ENCODE peak calls at places on chromosomes 3 and 15, in ten cellular contexts. K, W, Q, P, O, T, B, E, U and Y are unnamed samples.

GRCh38 chr15:100718075-100718980 is 115.9 kb downstream of the ASB7 start:
- DNase-seq in K (no peak), W (no peak), Q (no peak), P (no peak), O (no peak), T (no peak), B (no peak), E (no peak), U (no peak), Y (no peak)

GRCh38 chr15:25741253-25741575 is 121.9 kb downstream of the ATP10A start:
- DNase-seq in K (no peak), W (no peak), Q (no peak), P (no peak), O (no peak), T (no peak), B (no peak), E (no peak), U (no peak), Y (no peak)

GRCh38 chr3:153339065-153339464 is 177.0 kb downstream of the RAP2B start:
- DNase-seq in K (no peak), W (no peak), Q (no peak), P (no peak), O (no peak), T (no peak), B (no peak), E (no peak), U (no peak), Y (no peak)

GRCh38 chr15:75573001-75573400 is 6.1 kb downstream of the PTPN9 start:
- DNase-seq in K (no peak), W (no peak), Q (no peak), P (no peak), O (no peak), T (no peak), B (no peak), E (peak; percentile 31), U (no peak), Y (no peak)

GRCh38 chr3:123773681-123774431 is 110.3 kb downstream of the MYLK start:
- DNase-seq in K (no peak), W (peak; percentile 53), Q (no peak), P (no peak), O (no peak), T (no peak), B (no peak), E (peak; percentile 97), U (peak; percentile 24), Y (peak; percentile 78)

GRCh38 chr15:91857772-91858171 is 4.3 kb downstream of the SLCO3A1 start:
- DNase-seq in K (no peak), W (no peak), Q (no peak), P (no peak), O (no peak), T (no peak), B (no peak), E (no peak), U (no peak), Y (no peak)

GRCh38 chr3:140727886-140728285 is 50.0 kb downstream of the TRIM42 start:
- DNase-seq in K (no peak), W (no peak), Q (no peak), P (no peak), O (no peak), T (no peak), B (no peak), E (no peak), U (no peak), Y (no peak)

GRCh38 chr3:59728509-59728908 is 678.7 kb upstream of the CFAP20DC start:
- DNase-seq in K (no peak), W (no peak), Q (no peak), P (no peak), O (no peak), T (no peak), B (no peak), E (no peak), U (no peak), Y (no peak)

GRCh38 chr3:37291275-37291700 is 116.9 kb upstream of the LRRFIP2 start:
- DNase-seq in K (no peak), W (no peak), Q (peak; percentile 74), P (no peak), O (peak; percentile 31), T (no peak), B (no peak), E (peak; percentile 70), U (no peak), Y (peak; percentile 39)

GRCh38 chr15:96553451-96553850 is 223.0 kb downstream of the NR2F2 start:
- DNase-seq in K (no peak), W (no peak), Q (no peak), P (no peak), O (no peak), T (no peak), B (no peak), E (no peak), U (no peak), Y (no peak)

GRCh38 chr3:111143-112069 is 85.2 kb upstream of the CHL1 start:
- DNase-seq in K (no peak), W (no peak), Q (no peak), P (no peak), O (no peak), T (no peak), B (no peak), E (no peak), U (no peak), Y (no peak)

GRCh38 chr3:31943041-31943440 is 38.0 kb downstream of the OSBPL10 start:
- DNase-seq in K (no peak), W (no peak), Q (no peak), P (no peak), O (no peak), T (no peak), B (no peak), E (no peak), U (no peak), Y (no peak)

GRCh38 chr3:150114873-150115570 is 144.3 kb upstream of the PFN2 start:
- DNase-seq in K (no peak), W (no peak), Q (peak; percentile 23), P (no peak), O (no peak), T (no peak), B (no peak), E (no peak), U (no peak), Y (no peak)

GRCh38 chr15:89421219-89421618 is 75.2 kb downstream of the RHCG start:
- DNase-seq in K (no peak), W (no peak), Q (no peak), P (no peak), O (no peak), T (no peak), B (no peak), E (no peak), U (no peak), Y (no peak)
- TF ChIP-seq CTCF in K (no peak), W (no peak), Q (no peak), P (no peak), O (no peak), T (no peak), B (no peak), E (no peak), U (peak; percentile 19), Y (no peak)

DNA sequence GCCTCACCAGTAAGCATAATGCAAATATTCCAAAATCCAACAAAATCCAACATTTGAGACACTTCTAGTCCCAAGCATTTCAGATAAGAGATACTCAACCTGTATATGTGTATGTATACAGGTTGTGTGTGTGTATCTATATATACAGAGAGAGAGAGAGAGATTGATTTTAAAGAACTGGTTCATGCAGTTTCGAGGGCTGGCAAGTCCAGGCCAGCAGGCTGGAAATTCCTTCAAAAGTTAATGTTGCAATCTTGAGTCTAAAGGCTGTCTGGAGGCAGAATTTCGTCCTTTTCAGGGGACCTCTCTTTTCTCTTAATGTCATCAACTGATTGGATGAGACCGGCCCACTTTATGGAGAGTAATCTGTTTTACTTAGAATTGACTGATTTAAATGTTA is 199.6 kb upstream of the IL12A start:
- DNase-seq in K (no peak), W (no peak), Q (no peak), P (no peak), O (no peak), T (no peak), B (no peak), E (no peak), U (no peak), Y (no peak)
- H3K4me3 ChIP-seq in K (no peak overlapping the region), W (no peak overlapping the region), Q (no peak overlapping the region), P (no peak overlapping the region), O (no peak overlapping the region), T (no peak overlapping the region), B (no peak overlapping the region), E (no peak overlapping the region), U (no peak overlapping the region), Y (no peak overlapping the region)

GRCh38 chr15:56598991-56599390 is 134.1 kb upstream of the MNS1 start:
- DNase-seq in K (no peak), W (no peak), Q (peak; percentile 40), P (no peak), O (peak; percentile 2), T (no peak), B (no peak), E (peak; percentile 21), U (no peak), Y (no peak)

GRCh38 chr15:56602253-56602652 is 131.1 kb downstream of the ZNF280D start:
- DNase-seq in K (no peak), W (no peak), Q (no peak), P (no peak), O (no peak), T (no peak), B (no peak), E (no peak), U (no peak), Y (no peak)

DNA sequence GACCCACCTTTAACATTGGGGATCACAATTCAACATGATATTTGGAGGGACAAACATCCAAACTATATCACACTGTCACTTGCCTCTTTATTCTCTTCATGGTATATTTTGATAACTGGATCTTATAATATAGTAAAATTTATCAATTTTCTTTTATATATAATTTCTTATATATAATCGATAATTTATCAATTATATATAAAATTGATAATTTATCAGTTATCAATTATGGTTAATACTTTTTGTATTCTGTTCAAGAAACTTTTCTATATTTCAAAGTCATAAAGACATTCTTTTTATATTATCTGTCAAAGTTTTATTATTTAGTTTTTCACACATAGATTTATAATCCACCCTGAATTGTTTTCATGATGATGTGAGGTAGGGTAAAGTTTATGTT is 132.9 kb downstream of the ZNF280D start:
- DNase-seq in K (no peak), W (no peak), Q (no peak), P (no peak), O (no peak), T (no peak), B (no peak), E (no peak), U (no peak), Y (no peak)
- TF ChIP-seq CTCF in K (no peak), W (no peak), Q (no peak), P (no peak), O (no peak), T (no peak), B (no peak), E (no peak), U (no peak), Y (no peak)

DNA sequence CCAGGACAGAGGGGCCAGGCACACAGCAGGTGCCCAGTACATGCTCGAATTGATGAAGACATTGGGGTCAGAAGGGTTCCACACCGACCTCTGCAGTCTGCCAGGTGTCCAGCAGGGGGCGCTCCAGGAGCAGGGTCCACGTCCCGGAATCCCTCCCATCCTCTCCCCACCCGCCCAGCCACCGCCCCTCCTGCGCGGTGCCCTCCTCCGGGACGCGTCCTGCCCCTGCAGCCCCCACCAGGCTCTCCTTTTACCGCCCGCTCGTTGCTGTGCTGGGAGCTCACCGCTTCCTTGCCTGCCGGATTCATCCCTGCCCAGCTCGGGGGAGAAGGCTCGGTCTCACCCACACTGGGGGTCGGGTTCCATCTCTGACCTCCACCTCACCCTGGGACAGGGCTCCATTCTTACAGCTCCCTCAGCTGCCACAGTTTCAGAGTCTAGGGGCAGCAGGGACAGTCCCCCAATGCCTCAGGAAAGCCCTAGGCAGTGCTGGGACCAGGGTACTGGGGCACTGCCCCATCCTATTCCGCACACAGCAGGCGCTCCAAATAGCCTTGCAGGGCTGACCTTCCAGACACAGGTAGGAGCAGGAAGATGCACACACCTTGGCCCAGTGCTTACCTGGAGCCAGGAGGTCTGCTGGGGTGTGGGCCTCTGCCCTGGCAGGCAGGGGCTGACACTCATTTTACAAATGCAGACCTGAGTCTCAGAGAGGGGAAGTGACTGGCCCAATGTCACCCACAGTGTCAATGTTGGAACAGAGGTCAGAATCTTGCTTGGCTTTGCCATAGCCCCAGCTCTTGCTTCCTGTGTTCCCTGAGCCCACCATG is 31.0 kb downstream of the GRIP2 start:
- DNase-seq in K (peak; percentile 81), W (peak; percentile 41), Q (peak; percentile 18), P (peak; percentile 66), O (no peak), T (peak; percentile 87), B (no peak), E (no peak), U (peak; percentile 71), Y (no peak)
- H3K4me3 ChIP-seq in K (no peak overlapping the region), W (no peak overlapping the region), Q (no peak overlapping the region), P (no peak overlapping the region), O (peak overlapping the region; percentile 12), T (peak overlapping the region; percentile 58), B (no peak overlapping the region), E (no peak overlapping the region), U (no peak overlapping the region), Y (no peak overlapping the region)